ENCODE peak calls at places on chromosomes 11 and 22, in five cellular contexts. Q is left lung; B is NCI-H2171; Z is Peyer's patch; L is activated CD4-positive, CD25-positive, alpha-beta regulatory T cell treated with anti-CD3 and anti-CD28 coated beads, Interleukin-2, amount 50 U/mL, for 72 hours. S is an unnamed sample.

GRCh38 chr22:46577361-46578249 is 40.2 kb upstream of the CELSR1 start:
- DNase-seq in L (no peak), Z (peak), Q (peak), B (no peak), S (no peak)

GRCh38 chr22:39690901-39691620 is 120.5 kb downstream of the CACNA1I start:
- DNase-seq in B (no peak), Z (no peak), L (no peak), Q (peak), S (no peak)

GRCh38 chr11:10307411-10308207 is 2.7 kb downstream of the ADM start:
- DNase-seq in B (no peak), Q (peak), L (peak), Z (peak), S (peak)

GRCh38 chr22:22813126-22814075 is 74.2 kb upstream of the IGLL5 start:
- DNase-seq in L (no peak), Z (no peak), B (no peak), Q (no peak), S (no peak)

GRCh38 chr11:44324787-44325525 is 15.0 kb upstream of the ALX4 start:
- DNase-seq in Z (no peak), B (peak), L (no peak), Q (no peak), S (no peak)

GRCh38 chr22:41578818-41579217 is 10.8 kb downstream of the PMM1 start:
- DNase-seq in L (no peak), Z (no peak), B (no peak), Q (no peak), S (no peak)

GRCh38 chr22:32622004-32622761 is 147.6 kb downstream of the FBXO7 start:
- DNase-seq in L (no peak), Z (peak), B (no peak), Q (no peak), S (no peak)

GRCh38 chr11:26134481-26135355 is 197.2 kb upstream of the ANO3 start:
- DNase-seq in Q (no peak), L (no peak), B (peak), Z (no peak), S (no peak)

GRCh38 chr22:47354668-47355387 is 592.4 kb downstream of the TBC1D22A start:
- DNase-seq in B (no peak), Q (peak), Z (no peak), L (no peak), S (no peak)

GRCh38 chr11:126914941-126915340 is 85.6 kb downstream of the KIRREL3 start:
- DNase-seq in L (no peak), Z (no peak), Q (no peak), B (no peak), S (no peak)

GRCh38 chr11:30429550-30429949 is 106.6 kb downstream of the ARL14EP start:
- DNase-seq in Z (no peak), L (no peak), Q (no peak), B (no peak), S (no peak)

GRCh38 chr22:29308148-29308790 is 1.8 kb downstream of the GAS2L1 start:
- DNase-seq in L (no peak), B (no peak), Z (peak), Q (peak), S (no peak)

GRCh38 chr11:95716266-95716665 is 73.3 kb downstream of the FAM76B start:
- DNase-seq in B (no peak), Z (no peak), L (no peak), Q (no peak), S (no peak)

GRCh38 chr22:47602732-47603131 is 840.3 kb downstream of the TBC1D22A start:
- DNase-seq in Q (no peak), L (no peak), B (no peak), Z (no peak), S (no peak)

GRCh38 chr11:75352417-75353206 is 1.2 kb upstream of the ARRB1 start:
- DNase-seq in B (no peak), Z (no peak), L (no peak), Q (peak), S (no peak)

GRCh38 chr22:36329217-36330078 is 58.3 kb downstream of the MYH9 start:
- DNase-seq in Z (peak), L (peak), Q (no peak), B (peak), S (peak)

GRCh38 chr11:16293204-16293681 is 63.1 kb downstream of the SOX6 start:
- DNase-seq in Z (no peak), Q (no peak), L (no peak), B (no peak), S (no peak)